ENCODE peak calls at places on chromosomes 1 and 21, in seven cellular contexts. G is stomach, E is heart left ventricle, I is tibial nerve, J is OCI-LY7, H is neural progenitor cell, M is ascending aorta. L is an unnamed sample.

GRCh38 chr1:146036241-146036989 is 14.9 kb upstream of the HJV start:
- DNase-seq in G (no peak), E (no peak), I (no peak), J (peak), H (no peak), M (no peak), L (no peak)

GRCh38 chr1:165854101-165854845 is 26.9 kb downstream of the UCK2 start:
- DNase-seq in G (no peak), E (peak), I (no peak), J (no peak), H (peak), M (no peak), L (no peak)

GRCh38 chr1:230191079-230191478 is 124.0 kb downstream of the GALNT2 start:
- DNase-seq in G (peak), E (peak), I (no peak), J (no peak), H (no peak), M (peak), L (no peak)

GRCh38 chr21:41322496-41323382 is 6.1 kb downstream of the FAM3B start:
- DNase-seq in G (no peak), E (no peak), I (no peak), J (no peak), H (no peak), M (no peak), L (no peak)

GRCh38 chr1:223665592-223666312 is at the start of gene CAPN8:
- DNase-seq in G (peak), E (no peak), I (no peak), J (no peak), H (no peak), M (no peak), L (peak)

GRCh38 chr1:228279011-228279721 is 71.3 kb downstream of the OBSCN start:
- DNase-seq in G (no peak), E (peak), I (no peak), J (no peak), H (no peak), M (no peak), L (no peak)

GRCh38 chr1:28028873-28029654 is 59.3 kb downstream of the EYA3 start:
- DNase-seq in G (no peak), E (no peak), I (no peak), J (no peak), H (no peak), M (no peak), L (no peak)

GRCh38 chr1:94648225-94649007 is 106.9 kb upstream of the F3 start:
- DNase-seq in G (peak), E (no peak), I (peak), J (no peak), H (no peak), M (peak), L (peak)

GRCh38 chr1:107950434-107950833 is 14.5 kb downstream of the VAV3 start:
- DNase-seq in G (no peak), E (no peak), I (no peak), J (no peak), H (no peak), M (no peak), L (no peak)

GRCh38 chr1:207091185-207091906 is 2.7 kb downstream of the C4BPB start:
- DNase-seq in G (no peak), E (no peak), I (no peak), J (no peak), H (no peak), M (no peak), L (no peak)

GRCh38 chr1:210685295-210685650 is 356.6 kb downstream of the HHAT start:
- DNase-seq in G (no peak), E (no peak), I (no peak), J (no peak), H (no peak), M (no peak), L (no peak)

GRCh38 chr1:43293896-43294760 is 6.7 kb upstream of the TIE1 start:
- DNase-seq in G (no peak), E (no peak), I (no peak), J (no peak), H (peak), M (no peak), L (peak)

GRCh38 chr1:36080801-36081200 is 3.1 kb upstream of the TEKT2 start:
- DNase-seq in G (no peak), E (no peak), I (no peak), J (no peak), H (no peak), M (no peak), L (peak)
- TF ChIP-seq CTCF in G (no peak), E (no peak), I (no peak), J (no peak), H (no peak), M (no peak), L (no peak)

DNA sequence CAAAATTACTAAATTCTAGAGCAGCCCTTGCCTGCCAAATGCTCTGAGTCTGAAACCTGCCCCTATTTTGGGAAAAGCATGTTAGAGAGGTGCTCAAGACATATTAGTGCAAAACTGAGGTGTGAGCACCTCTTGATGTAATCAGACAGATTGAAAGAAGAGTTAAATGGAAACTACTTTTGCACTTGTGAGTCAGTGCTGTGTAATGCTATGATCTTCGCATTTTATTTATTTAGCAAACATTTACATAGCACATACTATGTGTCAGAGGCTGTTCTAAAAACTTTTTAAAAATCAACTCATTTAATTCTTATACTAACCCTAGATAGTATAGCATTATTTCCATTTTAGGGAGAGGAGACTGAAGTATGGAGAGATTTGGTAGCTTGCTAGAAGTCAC is 138.1 kb downstream of the ELAVL4 start:
- DNase-seq in G (no peak), E (no peak), I (no peak), J (no peak), H (no peak), M (no peak), L (no peak)
- H3K27ac ChIP-seq in G (no peak), E (no peak), I (no peak), J (no peak), H (no peak), M (no peak), L (no peak)

GRCh38 chr1:18012686-18013085 is 94.9 kb upstream of the IGSF21 start:
- DNase-seq in G (no peak), E (no peak), I (no peak), J (no peak), H (peak), M (no peak), L (no peak)
- TF ChIP-seq CTCF in G (no peak), E (no peak), I (no peak), J (no peak), H (no peak), M (no peak), L (no peak)

GRCh38 chr1:192557841-192558595 is 17.6 kb upstream of the RGS1 start:
- DNase-seq in G (no peak), E (no peak), I (no peak), J (no peak), H (no peak), M (no peak), L (no peak)
- H3K27ac ChIP-seq in G (peak), E (peak), I (peak), J (no peak), H (no peak), M (peak), L (no peak)

GRCh38 chr1:50747394-50747793 is 212.7 kb downstream of the FAF1 start:
- DNase-seq in G (no peak), E (no peak), I (no peak), J (no peak), H (no peak), M (no peak), L (no peak)

GRCh38 chr1:50750021-50750619 is 209.9 kb downstream of the FAF1 start:
- DNase-seq in G (no peak), E (no peak), I (no peak), J (peak), H (peak), M (no peak), L (peak)
- TF ChIP-seq CTCF in G (no peak), E (peak), I (peak), J (peak), H (peak), M (no peak), L (peak)

GRCh38 chr21:36179145-36179544 is 22.5 kb downstream of the DOP1B start:
- DNase-seq in G (no peak), E (no peak), I (no peak), J (no peak), H (no peak), M (no peak), L (no peak)

GRCh38 chr21:36183144-36183795 is 26.6 kb downstream of the DOP1B start:
- DNase-seq in G (no peak), E (no peak), I (no peak), J (no peak), H (no peak), M (no peak), L (no peak)

GRCh38 chr21:36180963-36181362 is 24.3 kb downstream of the DOP1B start:
- DNase-seq in G (no peak), E (no peak), I (no peak), J (no peak), H (no peak), M (no peak), L (no peak)

GRCh38 chr21:36175771-36176565 is 19.3 kb downstream of the DOP1B start:
- DNase-seq in G (no peak), E (no peak), I (no peak), J (peak), H (no peak), M (no peak), L (no peak)

DNA sequence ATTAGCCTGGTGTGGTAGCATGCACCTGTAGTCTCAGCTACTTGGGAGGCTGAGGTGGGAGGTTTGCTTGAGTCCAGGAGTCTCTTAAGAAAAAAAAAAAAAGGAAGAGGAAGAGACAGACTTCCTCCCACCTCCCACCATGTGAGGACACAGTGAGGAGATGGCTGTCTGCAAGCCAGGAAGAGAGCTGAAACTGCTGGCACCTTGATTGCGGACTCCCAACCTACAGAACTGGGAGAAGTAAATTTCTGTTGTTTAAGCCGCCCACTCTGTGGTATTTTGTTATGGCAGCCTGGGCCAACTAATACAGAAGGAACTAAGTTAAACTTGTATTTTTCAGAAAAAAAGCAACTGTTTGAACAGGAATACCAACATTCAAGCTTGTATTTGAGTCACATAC is 21.7 kb downstream of the DOP1B start:
- DNase-seq in G (no peak), E (no peak), I (no peak), J (no peak), H (no peak), M (no peak), L (no peak)
- H3K27ac ChIP-seq in G (no peak), E (no peak), I (no peak), J (no peak), H (no peak), M (no peak), L (no peak)

DNA sequence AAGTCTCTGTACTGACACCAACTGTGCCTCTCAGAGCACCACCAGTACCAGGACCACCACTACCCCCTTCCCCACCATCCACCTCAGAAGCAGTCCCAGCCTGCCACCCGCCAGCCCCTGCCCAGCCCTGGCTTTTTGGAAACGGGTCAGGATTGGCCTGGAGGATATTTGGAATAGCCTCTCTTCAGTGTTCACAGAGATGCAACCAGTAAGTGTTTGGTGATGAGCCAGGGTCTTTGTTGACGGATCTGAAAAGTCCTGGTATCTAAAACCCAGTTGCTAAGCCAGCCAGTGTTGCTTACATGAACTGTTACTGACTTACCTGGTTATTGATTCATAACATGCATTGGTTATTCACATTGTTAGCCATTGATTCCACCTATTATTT is 1.1 kb downstream of the C1orf56 start:
- DNase-seq in G (no peak), E (no peak), I (no peak), J (no peak), H (no peak), M (no peak), L (no peak)
- TF ChIP-seq CTCF in G (peak), E (no peak), I (peak), J (no peak), H (no peak), M (no peak), L (no peak)